ENCODE peak calls at places on chromosomes 5 and 9, in seven cellular contexts. C is IMR-90, N is PC-3, U is fibroblast of the aortic adventitia, F is tibial nerve, H is mucosa of descending colon, B is BJ. E is an unnamed sample.

GRCh38 chr5:151448038-151448985 is 909 bp downstream of the SLC36A1 start:
- DNase-seq in C (no peak), F (no peak), H (no peak), N (peak), B (no peak), U (peak), E (no peak)

GRCh38 chr5:55665065-55665464 is 47.1 kb downstream of the SLC38A9 start:
- DNase-seq in N (no peak), F (peak), B (no peak), C (no peak), U (peak), H (no peak), E (no peak)

GRCh38 chr9:133171161-133171955 is 7.6 kb upstream of the GBGT1 start:
- DNase-seq in H (no peak), C (no peak), F (no peak), U (no peak), B (no peak), N (no peak), E (no peak)

GRCh38 chr5:36696059-36696673 is 89.8 kb downstream of the SLC1A3 start:
- DNase-seq in F (peak), B (no peak), C (peak), N (peak), H (peak), U (peak), E (peak)

GRCh38 chr9:94945191-94946144 is 219.0 kb downstream of the AOPEP start:
- DNase-seq in N (peak), U (peak), H (no peak), F (peak), C (peak), B (peak), E (no peak)

GRCh38 chr5:81819556-81820314 is 68.8 kb upstream of the SSBP2 start:
- DNase-seq in N (peak), C (peak), B (no peak), H (no peak), U (peak), F (no peak), E (no peak)

GRCh38 chr5:175821790-175822211 is 49.6 kb upstream of the CPLX2 start:
- DNase-seq in N (peak), C (no peak), F (no peak), U (no peak), H (no peak), B (no peak), E (no peak)

GRCh38 chr5:78830647-78831046 is 154.5 kb downstream of the ARSB start:
- DNase-seq in N (no peak), B (no peak), U (no peak), F (no peak), C (no peak), H (no peak), E (no peak)

GRCh38 chr5:91632871-91633270 is 249.8 kb upstream of the ARRDC3 start:
- DNase-seq in H (no peak), B (no peak), N (peak), F (no peak), C (no peak), U (no peak), E (no peak)

GRCh38 chr9:114314881-114315722 is 7.8 kb upstream of the ORM1 start:
- DNase-seq in H (no peak), C (no peak), F (no peak), U (peak), B (no peak), N (no peak), E (no peak)

GRCh38 chr9:9556865-9557803 is 1055.7 kb downstream of the PTPRD start:
- DNase-seq in F (no peak), N (no peak), H (no peak), U (no peak), C (no peak), B (no peak), E (no peak)

GRCh38 chr5:126883801-126884200 is 106.9 kb downstream of the LMNB1 start:
- DNase-seq in H (no peak), N (no peak), C (peak), U (no peak), B (no peak), F (no peak), E (no peak)

GRCh38 chr9:85420750-85421149 is 321.0 kb downstream of the AGTPBP1 start:
- DNase-seq in B (no peak), U (no peak), C (no peak), N (no peak), F (no peak), H (no peak), E (no peak)

GRCh38 chr9:69985971-69986370 is 57.7 kb upstream of the MAMDC2 start:
- DNase-seq in B (no peak), H (no peak), C (no peak), N (no peak), F (no peak), U (no peak), E (no peak)

GRCh38 chr5:76831108-76831447 is 12.2 kb downstream of the F2RL1 start:
- DNase-seq in F (no peak), U (peak), B (peak), N (peak), H (no peak), C (peak), E (no peak)

GRCh38 chr5:31362931-31363568 is 168.8 kb downstream of the DROSHA start:
- DNase-seq in N (peak), B (no peak), C (peak), F (no peak), H (no peak), U (peak), E (no peak)

GRCh38 chr5:22852807-22853670 is at the start of gene CDH12:
- DNase-seq in H (no peak), U (no peak), F (no peak), C (no peak), N (peak), B (no peak), E (no peak)

GRCh38 chr5:154334406-154335041 is 111.3 kb upstream of the SAP30L start:
- DNase-seq in U (no peak), F (no peak), B (no peak), H (no peak), C (peak), N (no peak), E (no peak)

GRCh38 chr5:160507181-160507811 is 85.6 kb downstream of the PTTG1 start:
- DNase-seq in U (peak), F (no peak), N (peak), H (no peak), B (no peak), C (peak), E (no peak)

GRCh38 chr5:132369471-132370240 is at the start of gene SLC22A5:
- DNase-seq in C (peak), H (peak), F (no peak), U (peak), N (peak), B (no peak), E (no peak)

GRCh38 chr5:53027913-53028312 is 38.8 kb downstream of the ITGA2 start:
- DNase-seq in F (no peak), U (peak), H (no peak), C (peak), B (no peak), N (peak), E (no peak)

DNA sequence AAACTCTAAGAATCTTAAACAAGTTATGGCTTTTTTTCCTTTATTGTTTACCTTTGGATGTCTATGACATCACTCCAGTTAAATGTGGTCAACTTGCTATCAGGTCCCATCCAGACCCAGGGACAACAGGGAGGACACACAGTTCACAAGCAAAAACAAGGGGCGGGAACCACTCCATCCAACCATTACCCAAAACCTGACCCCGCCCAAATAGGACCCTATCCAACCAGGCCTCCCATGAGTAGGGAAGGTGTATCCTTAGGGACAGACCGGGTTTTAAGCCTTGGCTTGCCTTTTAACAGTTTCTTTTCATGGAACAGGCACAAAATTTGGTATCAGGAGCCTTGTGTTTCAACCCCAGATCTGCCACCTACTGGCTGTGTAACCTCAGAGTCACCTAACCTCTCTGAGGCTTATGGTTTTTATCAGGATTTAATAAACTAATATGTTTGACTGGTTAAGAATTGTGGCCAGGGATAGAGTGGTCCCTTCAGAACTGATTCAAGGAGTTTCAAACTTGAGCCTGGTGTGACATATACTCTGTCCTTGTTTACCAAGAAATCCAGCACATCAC is 127.7 kb upstream of the RAD23B start:
- DNase-seq in U (no peak), F (no peak), N (no peak), H (no peak), C (no peak), B (no peak), E (no peak)
- TF ChIP-seq CTCF in U (peak), F (no peak), N (peak), H (no peak), C (peak), B (peak), E (peak)

DNA sequence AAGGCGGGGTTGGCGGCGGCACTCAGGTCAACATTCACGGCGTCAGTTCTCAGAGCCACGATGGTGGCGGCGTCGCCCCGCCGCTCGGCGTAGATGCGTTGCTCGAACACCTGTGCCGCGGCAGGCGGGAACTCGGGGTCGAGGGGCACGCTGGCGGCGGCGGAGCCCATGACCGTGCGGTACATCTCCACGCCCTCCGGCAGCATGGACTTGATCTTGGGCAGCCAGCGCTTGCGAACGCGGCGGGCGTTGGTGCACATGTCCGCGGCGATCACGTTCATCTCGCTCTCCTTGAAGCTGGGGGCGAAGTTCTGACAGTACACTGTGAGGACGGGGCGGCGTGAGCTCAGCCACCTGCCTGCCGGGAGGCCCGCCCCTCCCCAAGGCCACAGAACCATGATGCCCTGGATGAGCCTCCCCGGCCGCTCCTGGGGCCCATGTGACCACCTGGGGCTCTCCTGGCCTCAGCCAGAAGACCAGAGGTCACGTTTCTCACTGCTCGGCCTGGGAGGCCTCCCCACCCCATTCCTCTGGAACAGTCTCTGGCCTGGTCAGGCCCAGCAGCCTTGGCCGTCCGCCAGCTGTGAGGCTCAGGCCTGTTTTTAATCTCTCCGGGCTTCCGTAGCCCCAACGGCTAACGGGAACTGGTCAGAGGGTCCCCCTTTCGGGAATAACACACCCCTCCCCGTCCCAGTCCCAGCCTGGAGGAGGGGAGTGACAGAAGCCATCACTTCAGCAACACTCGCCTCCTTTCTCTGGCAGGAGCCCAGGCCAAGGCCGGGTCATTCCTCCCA is 50.7 kb upstream of the UBAC1 start:
- DNase-seq in B (no peak), F (peak), C (peak), U (peak), H (peak), N (no peak), E (no peak)
- H3K4me3 ChIP-seq in B (no peak), F (no peak), C (no peak), U (no peak), H (no peak), N (no peak), E (no peak)

GRCh38 chr9:136609838-136610311 is 52.8 kb upstream of the EGFL7 start:
- DNase-seq in U (no peak), H (no peak), B (no peak), C (no peak), N (no peak), F (no peak), E (no peak)

GRCh38 chr9:136609160-136609475 is 53.6 kb upstream of the EGFL7 start:
- DNase-seq in N (no peak), F (no peak), U (no peak), B (no peak), H (no peak), C (no peak), E (no peak)

GRCh38 chr9:136611606-136612005 is 51.1 kb upstream of the EGFL7 start:
- DNase-seq in N (no peak), U (no peak), H (peak), B (no peak), C (no peak), F (no peak), E (no peak)

GRCh38 chr9:136610426-136610825 is 52.3 kb upstream of the EGFL7 start:
- DNase-seq in N (no peak), H (peak), U (no peak), F (no peak), B (no peak), C (no peak), E (no peak)

DNA sequence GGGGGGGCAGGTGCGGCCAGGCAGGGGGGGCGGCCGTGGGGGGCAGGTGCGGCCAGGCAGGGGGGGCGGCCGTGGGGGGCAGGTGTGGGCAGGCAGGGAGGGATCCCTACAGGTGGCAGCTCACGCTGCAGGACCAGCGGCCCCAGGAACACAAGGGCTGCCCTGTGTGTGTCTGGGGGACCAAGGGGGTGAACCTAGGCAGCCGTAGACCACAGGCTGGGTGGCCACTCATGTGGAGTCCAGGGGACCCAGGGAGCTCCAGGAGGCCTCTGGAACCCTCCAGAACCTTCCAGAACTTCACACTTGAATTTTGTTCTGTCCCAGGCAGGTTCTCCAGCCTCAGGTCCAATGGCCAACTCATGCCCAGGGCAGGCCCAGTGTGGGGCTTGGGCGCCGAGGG is 51.6 kb upstream of the EGFL7 start:
- DNase-seq in U (no peak), B (no peak), C (no peak), H (peak), N (no peak), F (no peak), E (no peak)
- TF ChIP-seq CTCF in U (no peak), B (no peak), C (no peak), H (no peak), N (no peak), F (no peak), E (no peak)

GRCh38 chr9:123435471-123435870 is 79.5 kb downstream of the CRB2 start:
- DNase-seq in N (no peak), F (no peak), U (no peak), H (no peak), C (no peak), B (no peak), E (no peak)

GRCh38 chr9:123434619-123435240 is 78.7 kb downstream of the CRB2 start:
- DNase-seq in F (no peak), U (no peak), N (no peak), H (no peak), B (no peak), C (no peak), E (no peak)

GRCh38 chr9:123438821-123439220 is 82.8 kb downstream of the CRB2 start:
- DNase-seq in C (peak), N (no peak), U (no peak), B (no peak), F (no peak), H (no peak), E (no peak)

GRCh38 chr9:123438321-123438720 is 82.3 kb downstream of the CRB2 start:
- DNase-seq in F (no peak), H (no peak), B (no peak), U (no peak), N (no peak), C (peak), E (no peak)

DNA sequence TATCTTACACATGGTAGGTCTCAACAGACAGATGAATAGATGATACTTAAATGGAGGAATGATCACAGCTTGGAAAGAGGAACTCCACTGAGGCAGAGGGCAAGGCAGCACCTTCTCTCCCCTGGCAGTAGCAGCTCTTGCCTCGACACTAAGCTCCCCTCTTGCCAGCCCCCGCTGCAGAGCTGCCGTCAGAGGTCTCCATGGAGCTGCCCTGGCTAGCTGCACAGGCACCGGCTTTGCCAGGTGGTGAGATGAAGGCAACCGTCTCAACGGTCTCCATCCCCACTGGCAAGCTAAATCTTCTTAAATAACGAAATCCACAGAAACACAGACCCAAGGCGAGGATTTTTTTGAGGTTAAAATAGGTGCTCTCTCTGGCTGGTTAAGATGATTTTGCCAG is 81.2 kb downstream of the CRB2 start:
- DNase-seq in U (no peak), H (no peak), B (no peak), C (no peak), N (no peak), F (no peak), E (no peak)
- H3K4me3 ChIP-seq in U (no peak), H (no peak), B (no peak), C (no peak), N (no peak), F (no peak), E (no peak)

GRCh38 chr5:136042156-136042555 is 13.4 kb downstream of the TGFBI start:
- DNase-seq in C (no peak), N (no peak), B (no peak), U (no peak), H (no peak), F (no peak), E (no peak)

GRCh38 chr5:136043968-136044610 is 15.3 kb downstream of the TGFBI start:
- DNase-seq in U (no peak), F (no peak), H (no peak), N (no peak), C (no peak), B (no peak), E (no peak)

GRCh38 chr5:136043551-136043950 is 14.8 kb downstream of the TGFBI start:
- DNase-seq in H (no peak), N (no peak), F (no peak), U (no peak), C (no peak), B (no peak), E (no peak)

GRCh38 chr5:136040746-136041415 is 12.1 kb downstream of the TGFBI start:
- DNase-seq in H (peak), U (no peak), F (no peak), B (no peak), N (peak), C (no peak), E (no peak)

DNA sequence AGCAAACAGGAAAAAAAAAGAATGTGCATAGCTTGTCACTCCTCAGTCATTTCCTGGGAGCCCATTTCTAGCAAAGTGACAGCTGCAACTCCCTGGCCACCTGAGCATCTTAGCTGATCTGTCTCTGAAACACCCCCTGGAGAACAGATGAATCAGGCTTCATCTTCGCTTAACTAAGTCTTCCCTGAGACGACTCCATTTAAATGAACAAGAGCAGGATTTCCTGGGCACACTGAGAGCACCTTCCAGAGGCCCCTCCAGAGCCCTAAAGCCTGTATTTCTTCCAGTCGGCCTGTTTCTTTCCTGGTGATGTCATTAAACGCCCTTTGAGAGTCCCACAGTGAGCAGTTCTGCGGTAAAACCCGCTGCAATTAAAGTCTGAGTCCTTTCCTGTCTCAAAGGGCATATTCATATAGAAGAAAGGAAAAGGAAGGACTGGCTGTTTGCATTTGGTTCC is 13.9 kb downstream of the TGFBI start:
- DNase-seq in B (no peak), N (peak), C (no peak), F (no peak), U (no peak), H (no peak), E (no peak)
- TF ChIP-seq CTCF in B (no peak), N (no peak), C (no peak), F (no peak), U (no peak), H (no peak), E (no peak)